ENCODE peak calls at places on chromosomes 7 and 10, in eight cellular contexts. K is KBM-7; F is amniotic stem cell; V is substantia nigra; X is activated naive CD8-positive, alpha-beta T cell treated with anti-CD3 and anti-CD28 coated beads, Interleukin-2, amount 50 U/mL, for 24 hours; T is ovary; E is posterior cingulate gyrus; R is GM03348. W is an unnamed sample.

GRCh38 chr10:88582806-88583583 is at the start of gene RNLS:
- DNase-seq in F (no peak), K (no peak), T (peak; percentile 81), E (peak; percentile 95), R (peak; percentile 88), X (peak; percentile 72), V (peak; percentile 81), W (peak; percentile 65)

GRCh38 chr7:110831450-110831849 is 259.5 kb upstream of the LRRN3 start:
- DNase-seq in E (no peak), T (no peak), K (no peak), R (no peak), X (no peak), F (no peak), V (no peak), W (no peak)

GRCh38 chr7:23072043-23072442 is 33.5 kb upstream of the KLHL7 start:
- DNase-seq in V (no peak), R (peak; percentile 37), K (peak; percentile 23), X (no peak), E (no peak), T (no peak), F (no peak), W (peak; percentile 58)

GRCh38 chr10:75499556-75499955 is 68.1 kb downstream of the LRMDA start:
- DNase-seq in F (no peak), E (no peak), V (no peak), R (no peak), K (no peak), T (no peak), X (no peak), W (no peak)

GRCh38 chr10:33566001-33566400 is 231.5 kb upstream of the NRP1 start:
- DNase-seq in R (no peak), T (no peak), E (no peak), F (no peak), X (no peak), K (peak; percentile 37), V (no peak), W (peak; percentile 89)

GRCh38 chr10:22626784-22627183 is 87.6 kb downstream of the PIP4K2A start:
- DNase-seq in K (no peak), F (no peak), E (no peak), R (no peak), X (no peak), T (no peak), V (no peak), W (no peak)

GRCh38 chr7:1854521-1855395 is 184.7 kb downstream of the ELFN1 start:
- DNase-seq in K (no peak), V (no peak), T (peak; percentile 20), E (peak; percentile 66), R (no peak), F (no peak), X (no peak), W (no peak)

GRCh38 chr7:79529896-79530235 is 76.4 kb upstream of the MAGI2 start:
- DNase-seq in R (peak; percentile 18), F (no peak), X (no peak), E (no peak), K (no peak), T (no peak), V (no peak), W (no peak)

GRCh38 chr10:111493024-111493625 is 416.3 kb downstream of the ADRA2A start:
- DNase-seq in V (no peak), R (no peak), E (no peak), K (no peak), F (no peak), X (no peak), T (no peak), W (no peak)

GRCh38 chr7:106747804-106748203 is 86.8 kb upstream of the CCDC71L start:
- DNase-seq in K (no peak), X (no peak), F (no peak), R (no peak), T (no peak), E (no peak), V (no peak), W (no peak)

GRCh38 chr7:29359480-29360093 is 165.0 kb downstream of the CHN2 start:
- DNase-seq in F (no peak), T (no peak), X (no peak), K (no peak), E (no peak), R (no peak), V (no peak), W (no peak)

GRCh38 chr7:68699090-68699711 is 899.1 kb upstream of the AUTS2 start:
- DNase-seq in K (no peak), T (no peak), F (peak; percentile 56), V (no peak), R (peak; percentile 62), X (no peak), E (no peak), W (peak; percentile 72)

GRCh38 chr10:5887029-5887428 is 2.7 kb downstream of the ANKRD16 start:
- DNase-seq in F (no peak), R (no peak), E (no peak), T (no peak), K (no peak), V (no peak), X (no peak), W (no peak)

GRCh38 chr10:26911811-26912461 is 51.2 kb upstream of the ABI1 start:
- DNase-seq in E (no peak), V (no peak), X (no peak), F (no peak), K (peak; percentile 21), R (no peak), T (no peak), W (no peak)

GRCh38 chr10:63516207-63516606 is 5.0 kb upstream of the REEP3 start:
- DNase-seq in F (no peak), T (no peak), E (no peak), X (no peak), K (no peak), V (no peak), R (no peak), W (no peak)

GRCh38 chr7:42315631-42316030 is 78.6 kb upstream of the GLI3 start:
- DNase-seq in F (no peak), K (no peak), R (peak; percentile 54), E (no peak), V (no peak), T (no peak), X (no peak), W (peak; percentile 68)

GRCh38 chr7:100829150-100829716 is 1.9 kb upstream of the EPHB4 start:
- DNase-seq in R (no peak), E (no peak), K (no peak), T (peak; percentile 63), F (no peak), V (no peak), X (no peak), W (no peak)

GRCh38 chr10:88048312-88048711 is 184.9 kb downstream of the PTEN start:
- DNase-seq in R (no peak), X (no peak), T (no peak), V (no peak), F (no peak), K (no peak), E (no peak), W (no peak)

GRCh38 chr10:132030898-132031463 is 34.8 kb upstream of the JAKMIP3 start:
- DNase-seq in X (no peak), E (no peak), K (no peak), T (no peak), R (no peak), V (no peak), F (no peak), W (no peak)

GRCh38 chr7:23184709-23185354 is 3.0 kb downstream of the NUP42 start:
- DNase-seq in E (no peak), R (peak; percentile 73), F (peak; percentile 20), V (no peak), T (no peak), X (peak; percentile 13), K (peak; percentile 66), W (peak; percentile 72)

GRCh38 chr10:677038-677437 is 12.4 kb downstream of the DIP2C start:
- DNase-seq in X (no peak), E (no peak), V (no peak), F (no peak), R (no peak), K (no peak), T (no peak), W (peak; percentile 27)

GRCh38 chr7:49866910-49867309 is 93.5 kb downstream of the VWC2 start:
- DNase-seq in F (no peak), V (no peak), K (no peak), T (no peak), E (no peak), X (no peak), R (no peak), W (no peak)

GRCh38 chr7:46386428-46387399 is 465.6 kb upstream of the IGFBP3 start:
- DNase-seq in X (no peak), T (no peak), R (no peak), F (no peak), K (no peak), E (no peak), V (no peak), W (peak; percentile 29)

GRCh38 chr10:12177642-12178041 is 18.0 kb downstream of the NUDT5 start:
- DNase-seq in T (no peak), K (no peak), X (peak; percentile 20), R (no peak), E (no peak), V (no peak), F (no peak), W (peak; percentile 7)

GRCh38 chr7:37097983-37098382 is 350.7 kb downstream of the ELMO1 start:
- DNase-seq in K (no peak), F (no peak), T (no peak), R (no peak), E (no peak), V (no peak), X (no peak), W (no peak)

GRCh38 chr10:128943111-128943510 is 523.9 kb upstream of the MGMT start:
- DNase-seq in T (no peak), E (peak; percentile 85), V (no peak), F (no peak), R (no peak), K (no peak), X (no peak), W (no peak)

GRCh38 chr10:110681023-110681681 is 37.0 kb downstream of the RBM20 start:
- DNase-seq in X (peak; percentile 51), R (peak; percentile 43), V (no peak), E (no peak), F (no peak), K (peak; percentile 57), T (no peak), W (peak; percentile 43)

GRCh38 chr7:36900988-36901710 is 176.9 kb upstream of the AOAH start:
- DNase-seq in R (no peak), X (no peak), E (no peak), K (no peak), F (no peak), V (no peak), T (no peak), W (no peak)

GRCh38 chr7:1192171-1192676 is 32.2 kb upstream of the ZFAND2A start:
- DNase-seq in R (peak; percentile 55), K (peak; percentile 84), V (no peak), E (no peak), F (no peak), X (peak; percentile 18), T (no peak), W (peak; percentile 73)

GRCh38 chr7:70706698-70707097 is 425.2 kb upstream of the GALNT17 start:
- DNase-seq in R (no peak), V (no peak), X (no peak), F (no peak), T (no peak), K (no peak), E (no peak), W (no peak)

GRCh38 chr7:88243345-88243909 is 23.6 kb upstream of the SRI start:
- DNase-seq in E (no peak), T (no peak), V (no peak), R (peak; percentile 56), F (no peak), X (no peak), K (peak; percentile 62), W (peak; percentile 41)

GRCh38 chr7:12738665-12739064 is 51.2 kb downstream of the ARL4A start:
- DNase-seq in R (no peak), X (no peak), V (no peak), T (no peak), E (no peak), K (no peak), F (no peak), W (no peak)

GRCh38 chr7:159015081-159015893 is 129.4 kb downstream of the VIPR2 start:
- DNase-seq in E (peak; percentile 62), V (no peak), T (peak; percentile 95), R (peak; percentile 29), K (no peak), F (no peak), X (no peak), W (peak; percentile 56)

GRCh38 chr10:100510533-100511308 is 8.9 kb downstream of the SEC31B start:
- DNase-seq in X (peak; percentile 66), K (peak; percentile 55), E (no peak), V (no peak), R (no peak), T (no peak), F (no peak), W (no peak)